ENCODE peak calls at places on chromosome 19, in eight cellular contexts. T is colonic mucosa, G is H1, X is breast epithelium, S is transverse colon, D is choroid plexus epithelial cell, B is fibroblast of lung, M is AG10803. F is an unnamed sample.

GRCh38 chr19:47284324-47284899 is 9.7 kb downstream of the INAFM1 start:
- DNase-seq in S (no peak), T (peak), D (peak), X (no peak), M (peak), G (no peak), B (peak), F (peak)

GRCh38 chr19:33194884-33195710 is 967 bp downstream of the LRP3 start:
- DNase-seq in G (no peak), T (peak), M (peak), X (no peak), S (peak), D (peak), B (peak), F (peak)

GRCh38 chr19:18173054-18173571 is 500 bp upstream of the IFI30 start:
- DNase-seq in B (no peak), T (no peak), S (peak), G (no peak), M (no peak), D (no peak), X (peak), F (no peak)

GRCh38 chr19:18848860-18849661 is 17.3 kb downstream of the UPF1 start:
- DNase-seq in D (peak), B (no peak), S (peak), G (no peak), T (peak), M (peak), X (peak), F (peak)

GRCh38 chr19:48745208-48745995 is 1.3 kb downstream of the IZUMO1 start:
- DNase-seq in D (peak), S (peak), M (peak), X (no peak), G (no peak), T (peak), B (peak), F (peak)

GRCh38 chr19:1312732-1313694 is 27.3 kb downstream of the EFNA2 start:
- DNase-seq in M (peak), S (peak), T (peak), B (peak), G (no peak), X (no peak), D (peak), F (peak)

GRCh38 chr19:35240322-35240721 is 8.5 kb upstream of the LSR start:
- DNase-seq in M (no peak), G (no peak), X (no peak), S (peak), D (no peak), T (peak), B (no peak), F (no peak)

GRCh38 chr19:7888145-7888825 is at the start of gene LRRC8E:
- DNase-seq in X (no peak), M (peak), S (peak), D (peak), B (peak), G (no peak), T (peak), F (peak)

GRCh38 chr19:7970716-7971448 is 27.4 kb upstream of the TIMM44 start:
- DNase-seq in T (peak), M (peak), D (peak), X (no peak), G (peak), S (peak), B (peak), F (peak)

GRCh38 chr19:48858984-48859710 is 9.3 kb downstream of the PLEKHA4 start:
- DNase-seq in G (no peak), B (no peak), S (peak), T (peak), M (no peak), X (no peak), D (no peak), F (no peak)

GRCh38 chr19:44576843-44577565 is 36.4 kb upstream of the IGSF23 start:
- DNase-seq in T (peak), D (peak), X (no peak), S (peak), G (no peak), M (peak), B (peak), F (peak)

GRCh38 chr19:21568816-21569496 is 63.6 kb downstream of the ZNF429 start:
- DNase-seq in D (peak), M (peak), S (peak), T (peak), B (peak), G (no peak), X (peak), F (peak)

GRCh38 chr19:34254552-34255432 is at the start of gene GARRE1:
- DNase-seq in X (no peak), G (no peak), D (peak), M (no peak), T (peak), B (peak), S (peak), F (peak)

GRCh38 chr19:3512562-3512961 is 6.5 kb downstream of the FZR1 start:
- DNase-seq in M (no peak), G (no peak), D (no peak), T (no peak), X (no peak), B (no peak), S (no peak), F (no peak)

GRCh38 chr19:3515891-3516422 is 9.8 kb downstream of the FZR1 start:
- DNase-seq in B (peak), T (no peak), X (no peak), M (peak), S (no peak), G (no peak), D (no peak), F (no peak)

GRCh38 chr19:3514930-3515329 is 8.8 kb downstream of the FZR1 start:
- DNase-seq in M (no peak), B (no peak), T (no peak), D (no peak), X (no peak), S (no peak), G (no peak), F (no peak)

GRCh38 chr19:3511506-3512251 is 5.6 kb downstream of the FZR1 start:
- DNase-seq in T (no peak), X (no peak), B (no peak), M (no peak), D (no peak), S (no peak), G (no peak), F (no peak)

GRCh38 chr19:3513198-3514140 is 7.4 kb downstream of the FZR1 start:
- DNase-seq in M (no peak), G (no peak), B (no peak), T (no peak), X (no peak), D (no peak), S (no peak), F (no peak)
- H3K4me3 ChIP-seq in M (no peak), G (no peak), B (no peak), T (no peak), X (no peak), D (no peak), S (no peak), F (no peak)

DNA sequence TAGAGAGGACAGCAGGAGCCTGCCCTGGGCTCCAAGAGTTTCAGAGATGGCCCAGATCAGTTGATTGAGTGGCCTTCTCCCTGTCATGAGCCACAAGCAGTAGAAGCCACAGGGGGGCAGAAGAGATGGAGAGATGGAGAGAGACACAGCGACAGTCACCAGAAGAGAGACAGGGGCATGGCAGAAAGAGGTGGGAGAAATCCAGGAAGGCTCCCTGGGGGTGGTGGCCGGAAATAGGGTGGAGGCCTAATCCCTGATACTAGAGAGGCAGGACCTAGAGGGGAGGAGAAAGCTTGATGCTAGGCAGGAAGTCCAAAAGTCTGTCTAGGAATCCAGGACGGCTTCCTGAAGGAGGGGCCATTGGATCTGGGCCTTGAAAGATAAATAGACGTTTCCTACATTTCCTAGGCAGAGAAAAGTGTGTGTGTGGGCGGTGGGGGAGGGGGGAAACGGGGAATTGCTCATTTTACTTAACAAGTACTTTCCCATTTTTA is 9.6 kb upstream of the TPM4 start:
- DNase-seq in B (peak), X (no peak), M (peak), D (no peak), S (peak), T (peak), G (no peak), F (peak)
- TF ChIP-seq CTCF in B (peak), X (peak), M (peak), D (peak), S (peak), T (peak), G (no peak), F (peak)

DNA sequence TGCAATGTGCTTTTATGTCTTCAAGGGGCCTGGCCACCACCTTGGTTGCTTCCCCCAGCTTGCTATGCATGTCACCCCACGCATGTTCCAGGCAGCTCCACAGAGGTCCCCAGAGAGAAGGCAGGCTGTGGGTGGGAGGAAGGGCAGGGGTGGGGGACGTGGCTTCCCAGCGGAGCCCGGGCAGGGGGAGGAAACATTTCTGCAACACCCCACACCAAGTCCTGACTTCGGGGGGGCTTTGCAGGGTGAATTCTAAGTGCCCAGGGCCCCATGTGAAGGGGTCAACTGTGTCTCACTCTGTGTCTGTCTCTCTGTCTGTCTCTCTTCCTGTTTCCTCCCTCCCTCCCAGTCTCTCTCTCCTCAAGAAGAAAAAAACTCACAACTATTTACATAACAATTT is 39.6 kb downstream of the LTBP4 start:
- DNase-seq in S (no peak), M (peak), D (peak), T (no peak), G (no peak), X (no peak), B (peak), F (peak)
- H3K4me3 ChIP-seq in S (no peak), M (no peak), D (no peak), T (no peak), G (no peak), X (no peak), B (no peak), F (no peak)

GRCh38 chr19:53808710-53809125 is 15.4 kb downstream of the NLRP12 start:
- DNase-seq in M (peak), B (peak), T (no peak), G (no peak), S (no peak), D (peak), X (no peak), F (peak)
- TF ChIP-seq CTCF in M (peak), B (peak), T (peak), G (no peak), S (no peak), D (peak), X (no peak), F (peak)